ENCODE peak calls at places on chromosome 12, in nine cellular contexts. E, Z, W, J, N, G, S, C and D are unnamed samples.

GRCh38 chr12:132275110-132275531 is 54.3 kb downstream of the GALNT9 start:
- DNase-seq in E (peak; percentile 28), Z (peak; percentile 36), W (no peak), J (no peak), N (no peak), G (no peak), S (no peak), C (peak; percentile 45), D (no peak)

GRCh38 chr12:16323638-16324037 is 23.8 kb upstream of the MGST1 start:
- DNase-seq in E (no peak), Z (no peak), W (no peak), J (no peak), N (no peak), G (no peak), S (no peak), C (no peak), D (no peak)

GRCh38 chr12:12294215-12295005 is 27.6 kb upstream of the LRP6 start:
- DNase-seq in E (peak; percentile 33), Z (peak; percentile 15), W (no peak), J (no peak), N (no peak), G (no peak), S (no peak), C (no peak), D (no peak)

GRCh38 chr12:68479261-68479581 is 131.5 kb upstream of the RAP1B start:
- DNase-seq in E (no peak), Z (peak; percentile 47), W (no peak), J (no peak), N (no peak), G (no peak), S (no peak), C (peak; percentile 51), D (no peak)

GRCh38 chr12:70919161-70919560 is 1.4 kb downstream of the PTPRR start:
- DNase-seq in E (no peak), Z (no peak), W (no peak), J (no peak), N (no peak), G (no peak), S (no peak), C (no peak), D (no peak)

GRCh38 chr12:105474672-105475071 is 144.2 kb downstream of the C12orf75 start:
- DNase-seq in E (no peak), Z (no peak), W (no peak), J (no peak), N (no peak), G (no peak), S (no peak), C (peak; percentile 62), D (no peak)

GRCh38 chr12:65442418-65442817 is 163.9 kb downstream of the MSRB3 start:
- DNase-seq in E (no peak), Z (no peak), W (no peak), J (no peak), N (no peak), G (no peak), S (no peak), C (no peak), D (no peak)

GRCh38 chr12:1848146-1848545 is 27.8 kb downstream of the LRTM2 start:
- DNase-seq in E (no peak), Z (no peak), W (no peak), J (no peak), N (no peak), G (no peak), S (no peak), C (no peak), D (no peak)

GRCh38 chr12:69701821-69702220 is 2.7 kb upstream of the BEST3 start:
- DNase-seq in E (no peak), Z (no peak), W (no peak), J (no peak), N (no peak), G (no peak), S (no peak), C (no peak), D (no peak)

DNA sequence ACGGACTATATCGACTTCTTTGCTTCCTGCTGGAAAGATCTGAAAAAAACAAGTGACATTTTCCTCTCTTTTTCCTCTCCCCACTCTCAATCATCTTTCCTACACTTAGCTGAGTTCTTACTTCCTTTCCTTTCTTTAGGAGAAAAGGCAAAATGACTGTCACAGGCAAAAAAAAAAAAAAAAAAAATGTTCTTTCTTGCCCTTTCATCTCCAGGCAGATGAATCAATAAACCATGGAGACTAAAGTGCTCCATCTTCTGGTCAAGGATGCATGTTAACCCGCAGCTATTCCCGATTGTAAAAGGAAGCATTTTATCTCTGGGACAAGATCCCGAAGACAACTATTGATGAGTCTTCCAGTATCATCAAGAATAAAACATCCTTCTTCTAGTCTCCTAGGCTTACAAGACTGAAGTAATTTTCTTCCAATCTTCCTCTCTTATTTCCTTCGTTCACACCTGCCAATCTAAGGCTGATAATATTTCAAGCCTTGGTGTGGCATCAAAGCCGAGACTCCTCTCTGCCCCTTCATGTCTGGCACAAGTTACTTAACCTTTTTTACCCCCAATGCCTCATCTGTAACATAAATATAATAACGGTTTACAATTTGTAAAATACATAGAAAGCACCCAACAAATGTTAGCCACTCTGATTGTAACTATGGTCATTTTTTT is 94.2 kb upstream of the PLEKHG7 start:
- DNase-seq in E (no peak), Z (peak; percentile 70), W (no peak), J (peak; percentile 13), N (peak; percentile 25), G (no peak), S (no peak), C (peak; percentile 57), D (no peak)
- TF ChIP-seq CTCF in E (no peak), Z (peak; percentile 68), W (peak; percentile 54), J (peak; percentile 49), N (no peak), G (peak; percentile 45), S (peak; percentile 21), C (peak; percentile 79), D (no peak)

GRCh38 chr12:14751987-14752386 is 51.3 kb downstream of the WBP11 start:
- DNase-seq in E (no peak), Z (no peak), W (no peak), J (no peak), N (no peak), G (no peak), S (no peak), C (no peak), D (no peak)

GRCh38 chr12:14756331-14757143 is 46.7 kb downstream of the WBP11 start:
- DNase-seq in E (peak; percentile 45), Z (no peak), W (peak; percentile 33), J (no peak), N (no peak), G (no peak), S (peak; percentile 49), C (no peak), D (no peak)
- TF ChIP-seq CTCF in E (peak; percentile 47), Z (no peak), W (peak; percentile 81), J (peak; percentile 22), N (peak; percentile 4), G (peak; percentile 38), S (no peak), C (peak; percentile 62), D (no peak)

GRCh38 chr12:57086951-57087688 is 1.8 kb upstream of the NAB2 start:
- DNase-seq in E (peak; percentile 83), Z (peak; percentile 89), W (peak; percentile 37), J (peak; percentile 93), N (peak; percentile 80), G (peak; percentile 93), S (peak; percentile 97), C (peak; percentile 72), D (peak; percentile 75)
- TF ChIP-seq CTCF in E (no peak), Z (no peak), W (no peak), J (no peak), N (no peak), G (no peak), S (no peak), C (no peak), D (no peak)

GRCh38 chr12:26091837-26092236 is 33.0 kb downstream of the BHLHE41 start:
- DNase-seq in E (no peak), Z (peak; percentile 27), W (no peak), J (no peak), N (no peak), G (no peak), S (no peak), C (no peak), D (no peak)
- TF ChIP-seq CTCF in E (no peak), Z (peak; percentile 27), W (peak; percentile 47), J (no peak), N (no peak), G (peak; percentile 22), S (no peak), C (peak; percentile 23), D (no peak)

GRCh38 chr12:62827042-62827441 is 107.9 kb downstream of the PPM1H start:
- DNase-seq in E (no peak), Z (no peak), W (no peak), J (no peak), N (no peak), G (no peak), S (no peak), C (no peak), D (no peak)
- TF ChIP-seq CTCF in E (no peak), Z (no peak), W (peak; percentile 29), J (no peak), N (no peak), G (peak; percentile 15), S (no peak), C (peak; percentile 46), D (no peak)

DNA sequence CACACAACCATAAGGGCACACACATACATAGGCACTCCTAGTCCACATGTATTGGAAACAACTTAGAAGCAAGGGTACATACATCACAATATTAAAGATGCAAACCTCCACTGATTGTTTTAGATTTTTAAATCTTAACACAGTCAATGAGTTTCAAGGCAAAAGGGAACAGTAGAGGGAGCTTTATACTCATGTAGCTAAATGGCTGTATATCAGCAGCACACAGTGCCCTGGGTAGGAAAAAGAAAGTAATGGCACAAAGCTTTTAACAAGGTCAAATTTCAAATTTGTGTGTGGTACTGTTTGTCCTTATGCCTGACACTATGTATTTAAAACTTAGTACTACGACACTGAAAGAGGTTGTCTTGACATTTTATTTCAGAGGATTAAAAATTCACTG is 262.0 kb downstream of the MED13L start:
- DNase-seq in E (no peak), Z (peak; percentile 82), W (no peak), J (no peak), N (peak; percentile 22), G (no peak), S (no peak), C (peak; percentile 49), D (no peak)
- TF ChIP-seq CTCF in E (peak; percentile 31), Z (peak; percentile 61), W (peak; percentile 47), J (peak; percentile 56), N (no peak), G (peak; percentile 54), S (peak; percentile 54), C (peak; percentile 77), D (no peak)

DNA sequence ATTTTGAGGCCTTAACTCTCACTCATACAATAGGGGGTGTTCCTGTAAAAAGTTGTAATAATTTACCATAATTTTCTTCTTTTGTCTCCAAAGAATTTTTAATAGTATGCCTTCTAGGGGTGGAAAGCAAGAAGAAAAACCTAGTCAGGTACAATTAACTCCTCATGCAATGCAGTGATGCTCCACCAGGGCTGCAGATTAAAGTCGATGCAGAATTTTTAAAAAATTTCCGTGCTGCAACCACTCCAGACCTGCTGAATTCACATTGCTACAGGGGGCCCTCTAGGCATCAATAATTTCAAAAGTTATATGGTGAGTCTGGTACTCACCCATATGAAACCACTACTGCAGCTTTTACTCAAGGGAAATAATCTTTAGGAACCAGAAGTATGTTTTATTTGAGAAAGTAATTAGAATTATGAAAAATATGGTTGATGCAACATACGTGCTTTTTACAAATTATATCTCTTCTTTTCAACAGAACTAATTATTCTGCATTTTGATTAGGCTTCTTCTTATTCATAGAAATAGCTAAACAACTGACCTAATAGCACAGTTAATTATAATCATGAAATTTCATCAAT is 353.2 kb downstream of the BCAT1 start:
- DNase-seq in E (no peak), Z (peak; percentile 32), W (no peak), J (no peak), N (no peak), G (no peak), S (no peak), C (no peak), D (no peak)
- TF ChIP-seq CTCF in E (no peak), Z (peak; percentile 31), W (peak; percentile 71), J (peak; percentile 24), N (no peak), G (peak; percentile 13), S (no peak), C (peak; percentile 66), D (no peak)